ENCODE peak calls at places on chromosome 9, in four cellular contexts. U is fibroblast of pulmonary artery, P is sciatic nerve, R is endothelial cell. T is an unnamed sample.

GRCh38 chr9:111634860-111635259 is 3.7 kb downstream of the DNAJC25 start:
- DNase-seq in U (no peak), P (no peak), R (no peak), T (no peak)

GRCh38 chr9:5892456-5893133 is 1.9 kb downstream of the MLANA start:
- DNase-seq in U (no peak), P (no peak), R (no peak), T (no peak)

GRCh38 chr9:132651259-132651658 is 18.5 kb downstream of the DDX31 start:
- DNase-seq in U (peak), P (no peak), R (peak), T (no peak)

GRCh38 chr9:86838883-86839497 is 108.3 kb downstream of the GAS1 start:
- DNase-seq in U (no peak), P (no peak), R (no peak), T (no peak)

GRCh38 chr9:1096155-1096964 is 46.2 kb downstream of the DMRT2 start:
- DNase-seq in U (no peak), P (no peak), R (no peak), T (no peak)

GRCh38 chr9:136564379-136564988 is 18.6 kb upstream of the NOTCH1 start:
- DNase-seq in U (peak), P (peak), R (no peak), T (peak)

GRCh38 chr9:38024036-38024681 is 44.9 kb downstream of the SHB start:
- DNase-seq in U (peak), P (peak), R (no peak), T (no peak)

GRCh38 chr9:93121316-93122241 is 12.5 kb downstream of the NINJ1 start:
- DNase-seq in U (no peak), P (peak), R (no peak), T (no peak)

GRCh38 chr9:87008667-87009066 is 61.4 kb upstream of the GAS1 start:
- DNase-seq in U (no peak), P (no peak), R (no peak), T (no peak)

GRCh38 chr9:120439147-120439546 is 140.8 kb downstream of the CDK5RAP2 start:
- DNase-seq in U (peak), P (no peak), R (peak), T (no peak)

GRCh38 chr9:132443951-132444615 is 34.1 kb downstream of the CFAP77 start:
- DNase-seq in U (no peak), P (no peak), R (no peak), T (no peak)

GRCh38 chr9:94159069-94159915 is 75.0 kb downstream of the PTPDC1 start:
- DNase-seq in U (no peak), P (no peak), R (no peak), T (no peak)

GRCh38 chr9:130010151-130010988 is 32.6 kb downstream of the FNBP1 start:
- DNase-seq in U (no peak), P (no peak), R (no peak), T (no peak)

GRCh38 chr9:115115924-115116323 is 2.0 kb downstream of the TNC start:
- DNase-seq in U (peak), P (no peak), R (no peak), T (no peak)

GRCh38 chr9:70466976-70467551 is 52.6 kb upstream of the KLF9 start:
- DNase-seq in U (peak), P (no peak), R (no peak), T (no peak)

GRCh38 chr9:134992755-134993124 is 75.0 kb upstream of the FCN1 start:
- DNase-seq in U (no peak), P (peak), R (no peak), T (no peak)

GRCh38 chr9:86321373-86321772 is 32.8 kb downstream of the TUT7 start:
- DNase-seq in U (peak), P (no peak), R (no peak), T (no peak)

GRCh38 chr9:19782005-19782404 is 6.8 kb downstream of the SLC24A2 start:
- DNase-seq in U (peak), P (no peak), R (peak), T (no peak)

GRCh38 chr9:69542942-69543704 is 129.0 kb downstream of the APBA1 start:
- DNase-seq in U (no peak), P (no peak), R (no peak), T (no peak)

GRCh38 chr9:76704601-76705204 is 59.5 kb upstream of the PCA3 start:
- DNase-seq in U (peak), P (no peak), R (peak), T (peak)

GRCh38 chr9:85639675-85640186 is 102.0 kb downstream of the AGTPBP1 start:
- DNase-seq in U (no peak), P (no peak), R (no peak), T (no peak)

GRCh38 chr9:306907-307306 is 92.2 kb downstream of the DOCK8 start:
- DNase-seq in U (no peak), P (no peak), R (peak), T (no peak)

T was measured in GM13977.